ENCODE peak calls at places on chromosomes 7 and 10, in four cellular contexts. S is uterus, D is hepatocyte, I is endothelial cell of umbilical vein. T is an unnamed sample.
A peak's percentile ranks its signal among the peaks of the same experiment; 100 is the strongest.

GRCh38 chr10:103139803-103140202 is 53.3 kb downstream of the NT5C2 start:
- DNase-seq in S (no peak), D (no peak), I (no peak), T (no peak)

GRCh38 chr10:3776796-3777571 is 8.0 kb downstream of the KLF6 start:
- DNase-seq in S (peak; percentile 59), D (peak; percentile 77), I (peak; percentile 78), T (no peak)

GRCh38 chr7:1662101-1662500 is 8.0 kb upstream of the ELFN1 start:
- DNase-seq in S (peak; percentile 3), D (no peak), I (no peak), T (peak; percentile 58)

GRCh38 chr10:11024596-11024995 is 6.9 kb downstream of the CELF2 start:
- DNase-seq in S (no peak), D (no peak), I (peak; percentile 77), T (no peak)

GRCh38 chr10:61998937-61999336 is 97.4 kb downstream of the ARID5B start:
- DNase-seq in S (no peak), D (no peak), I (no peak), T (no peak)

GRCh38 chr7:149126662-149127321 is 668 bp upstream of the ZNF425 start:
- DNase-seq in S (peak; percentile 52), D (peak; percentile 65), I (peak; percentile 58), T (peak; percentile 94)

GRCh38 chr7:154651501-154651900 is 351.4 kb downstream of the PAXIP1 start:
- DNase-seq in S (no peak), D (no peak), I (no peak), T (no peak)

GRCh38 chr7:67343566-67343965 is 346.9 kb downstream of the TYW1 start:
- DNase-seq in S (no peak), D (no peak), I (no peak), T (no peak)

GRCh38 chr7:68706291-68706690 is 892.0 kb upstream of the AUTS2 start:
- DNase-seq in S (no peak), D (no peak), I (no peak), T (no peak)

GRCh38 chr7:7653140-7653539 is 12.6 kb downstream of the UMAD1 start:
- DNase-seq in S (no peak), D (no peak), I (no peak), T (no peak)

GRCh38 chr7:7642081-7642480 is 1.5 kb downstream of the UMAD1 start:
- DNase-seq in S (no peak), D (peak; percentile 35), I (no peak), T (no peak)

GRCh38 chr7:7650682-7651206 is 10.2 kb downstream of the UMAD1 start:
- DNase-seq in S (no peak), D (no peak), I (no peak), T (no peak)

GRCh38 chr7:7651479-7651878 is 10.9 kb downstream of the UMAD1 start:
- DNase-seq in S (no peak), D (no peak), I (no peak), T (no peak)

GRCh38 chr7:7647495-7648036 is 7.0 kb downstream of the UMAD1 start:
- DNase-seq in S (no peak), D (no peak), I (no peak), T (no peak)
- H3K4me1 ChIP-seq in S (no peaks in the 10 kb centered on the region), D (no peaks in the 10 kb centered on the region), I (no peaks in the 10 kb centered on the region), T (no peaks in the 10 kb centered on the region)

GRCh38 chr10:128074589-128074988 is 51.6 kb downstream of the MKI67 start:
- DNase-seq in S (no peak), D (no peak), I (no peak), T (no peak)
- H3K36me3 ChIP-seq in S (no peaks in the 10 kb centered on the region), D (no peaks in the 10 kb centered on the region), I (peaks cover 72% of the 10 kb centered on the region), T (peaks cover 100% of the 10 kb centered on the region)

GRCh38 chr10:124616836-124617130 is 127.4 kb downstream of the FAM53B start:
- DNase-seq in S (no peak), D (no peak), I (no peak), T (no peak)
- H3K4me1 ChIP-seq in S (no peaks in the 10 kb centered on the region), D (no peaks in the 10 kb centered on the region), I (peaks cover 7% of the 10 kb centered on the region), T (peaks cover 92% of the 10 kb centered on the region)

DNA sequence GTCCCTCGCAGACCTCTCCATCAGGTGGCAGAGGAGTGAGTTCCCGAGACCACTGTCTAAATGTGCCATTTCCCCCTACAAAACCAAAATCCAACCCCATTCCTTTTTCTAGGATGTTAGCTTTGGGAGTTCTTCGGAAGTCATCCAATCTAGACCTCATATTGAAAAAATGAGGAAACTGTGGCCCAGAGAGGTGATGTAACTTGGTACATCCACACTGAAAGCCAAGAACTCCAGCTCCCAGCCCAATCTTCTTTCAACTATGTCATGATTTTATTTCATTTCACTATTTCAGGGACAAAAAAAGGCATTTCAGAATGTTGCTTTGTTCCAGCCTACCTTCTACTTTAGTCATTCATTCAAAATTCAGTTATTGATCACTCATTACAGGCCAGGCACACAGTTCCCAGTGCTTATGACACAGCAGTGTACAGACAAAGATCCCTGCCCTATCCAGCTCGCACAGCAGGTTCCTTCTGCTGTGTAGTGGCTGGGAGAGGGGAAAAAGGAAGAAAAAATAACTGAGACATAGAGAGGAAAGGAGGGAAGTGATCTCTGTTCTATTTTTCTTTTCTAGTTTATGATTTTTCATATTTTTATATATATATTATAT is 35.8 kb downstream of the SCRN1 start:
- DNase-seq in S (no peak), D (no peak), I (no peak), T (no peak)
- H3K36me3 ChIP-seq in S (no peaks in the 10 kb centered on the region), D (no peaks in the 10 kb centered on the region), I (peaks cover 15% of the 10 kb centered on the region), T (peaks cover 52% of the 10 kb centered on the region)

GRCh38 chr10:59036311-59037017 is 140.0 kb upstream of the PHYHIPL start:
- DNase-seq in S (no peak), D (peak; percentile 11), I (no peak), T (no peak)
- H3K4me1 ChIP-seq in S (no peaks in the 10 kb centered on the region), D (peaks cover 9% of the 10 kb centered on the region), I (no peaks in the 10 kb centered on the region), T (no peaks in the 10 kb centered on the region)

DNA sequence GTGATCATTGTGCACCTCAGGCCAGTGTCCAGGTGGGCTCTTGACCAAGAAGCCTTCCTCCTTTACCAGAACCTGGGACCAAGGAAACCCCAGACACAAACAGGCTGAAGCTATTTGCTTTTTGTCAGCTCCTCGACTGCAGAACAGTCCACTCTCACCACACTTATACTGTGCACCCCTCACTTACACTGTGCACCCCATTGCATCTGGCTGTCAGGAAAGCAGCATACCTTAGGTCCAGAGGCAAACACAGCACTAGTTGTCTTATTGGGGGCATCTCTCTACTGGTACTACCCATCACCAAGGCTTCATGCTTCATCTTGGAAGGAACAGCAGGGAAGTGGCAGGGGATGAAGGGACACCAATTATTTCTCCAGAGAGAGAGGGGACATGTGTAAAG is 198.1 kb downstream of the CXCL12 start:
- DNase-seq in S (no peak), D (no peak), I (no peak), T (no peak)
- H3K36me3 ChIP-seq in S (no peaks in the 10 kb centered on the region), D (no peaks in the 10 kb centered on the region), I (no peaks in the 10 kb centered on the region), T (no peaks in the 10 kb centered on the region)

DNA sequence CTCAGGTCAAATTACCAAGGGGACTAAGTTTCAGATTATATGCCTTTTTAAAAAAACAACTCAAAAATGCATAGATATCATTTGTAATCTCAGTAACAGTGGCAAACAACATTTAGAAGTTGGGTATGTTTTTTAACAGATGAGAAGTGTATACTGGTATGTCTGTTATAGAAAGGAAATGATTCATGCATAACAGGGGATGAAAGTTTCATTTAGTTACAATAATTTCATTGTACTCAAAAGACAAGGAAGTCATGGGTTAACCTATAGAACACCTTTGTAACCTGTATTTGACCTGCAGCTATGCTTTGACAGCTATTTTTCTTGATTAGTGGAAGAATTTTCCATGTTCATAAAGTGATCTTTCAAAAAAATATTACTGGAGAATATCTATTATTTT is 35.4 kb upstream of the FAM133B start:
- DNase-seq in S (no peak), D (no peak), I (peak; percentile 81), T (no peak)
- H3K4me1 ChIP-seq in S (no peaks in the 10 kb centered on the region), D (no peaks in the 10 kb centered on the region), I (peaks cover 35% of the 10 kb centered on the region), T (peaks cover 17% of the 10 kb centered on the region)

DNA sequence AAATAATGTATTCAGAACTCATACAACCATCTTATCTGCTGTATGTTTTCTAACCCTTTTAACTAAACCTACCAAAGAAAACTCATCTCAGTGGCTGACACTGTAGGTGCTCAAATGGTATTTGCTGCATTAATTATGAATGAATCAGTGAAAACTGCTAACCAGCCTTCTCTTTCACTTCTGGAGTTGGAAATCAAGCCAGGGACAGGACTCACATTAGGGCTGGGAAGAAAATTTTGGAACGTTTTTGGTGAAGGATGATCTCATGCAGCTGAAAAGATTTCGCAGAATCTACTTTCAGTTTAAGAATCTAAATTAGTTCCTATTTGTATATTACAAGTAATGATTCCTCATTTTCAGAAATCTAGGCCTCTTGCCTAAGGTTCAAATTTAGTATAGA is 12.9 kb downstream of the MTPN start:
- DNase-seq in S (no peak), D (no peak), I (no peak), T (no peak)
- H3K36me3 ChIP-seq in S (no peaks in the 10 kb centered on the region), D (no peaks in the 10 kb centered on the region), I (no peaks in the 10 kb centered on the region), T (peaks cover 19% of the 10 kb centered on the region)

GRCh38 chr7:13949939-13950338 is 39.5 kb downstream of the ETV1 start:
- DNase-seq in S (no peak), D (no peak), I (no peak), T (no peak)
- H3K4me1 ChIP-seq in S (no peaks in the 10 kb centered on the region), D (no peaks in the 10 kb centered on the region), I (no peaks in the 10 kb centered on the region), T (no peaks in the 10 kb centered on the region)

DNA sequence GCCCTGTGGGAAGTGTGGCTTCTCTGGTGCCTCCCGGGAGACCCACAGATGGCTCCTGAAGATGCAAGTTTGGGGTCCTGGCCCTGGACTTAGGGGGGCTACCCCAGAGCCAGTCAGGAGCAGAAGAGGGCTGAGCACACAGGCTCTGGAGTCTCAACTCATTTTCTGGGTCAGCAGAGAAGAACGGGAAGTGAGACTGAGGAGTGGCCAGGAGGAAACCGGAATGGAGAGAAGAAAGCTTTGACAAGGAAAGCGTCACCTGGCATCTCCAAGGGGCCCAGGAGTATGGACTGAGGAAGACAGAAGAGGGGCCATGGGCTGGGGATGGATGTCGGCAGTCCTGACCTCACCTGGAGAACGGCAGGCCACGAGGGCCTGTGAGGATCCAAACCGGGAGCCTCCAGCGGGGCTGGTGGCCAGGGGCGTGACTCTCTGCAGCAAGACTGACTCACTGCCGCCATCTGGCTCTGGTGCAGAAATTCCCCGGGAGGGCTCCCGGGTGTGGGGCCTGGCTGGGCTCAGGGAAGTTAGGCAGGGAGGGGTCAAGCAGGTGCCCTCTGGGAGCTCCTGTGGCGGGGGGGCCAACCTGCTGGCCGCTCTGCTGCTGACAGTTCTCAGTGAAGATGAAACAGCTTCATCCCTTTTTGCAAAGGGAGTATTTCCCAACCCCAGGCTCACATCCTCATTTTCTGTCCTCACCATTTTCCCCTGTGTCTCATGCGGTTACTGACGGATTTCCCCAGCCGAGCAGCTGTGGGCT is 23.6 kb downstream of the DAGLB start:
- DNase-seq in S (no peak), D (no peak), I (no peak), T (peak; percentile 87)
- H3K36me3 ChIP-seq in S (no peaks in the 10 kb centered on the region), D (no peaks in the 10 kb centered on the region), I (peaks cover 23% of the 10 kb centered on the region), T (peaks cover 75% of the 10 kb centered on the region)

T was measured in spleen.